ENCODE peak calls at places on chromosome 18, in nine cellular contexts. L is GM23248; O is smooth muscle cell of the brain vasculature; M is activated T-cell treated with anti-CD3 and anti-CD28 coated beads, Interleukin-2, amount 50 U/mL, for 72 hours; K is non-pigmented ciliary epithelial cell; U is activated naive CD8-positive, alpha-beta T cell treated with anti-CD3 and anti-CD28 coated beads, Interleukin-2, amount 50 U/mL, for 16 hours; A is RWPE1; D is heart right ventricle; R is stimulated activated CD4-positive, alpha-beta T cell treated with anti-CD3 and anti-CD28 coated beads, TNF-alpha, amount 100 ng/mL, for 48 hours. G is an unnamed sample.

GRCh38 chr18:69790649-69791048 is 157.0 kb downstream of the CD226 start:
- DNase-seq in L (no peak), O (no peak), M (no peak), K (no peak), U (no peak), A (no peak), D (no peak), R (no peak), G (no peak)

GRCh38 chr18:36461551-36461987 is 164.1 kb downstream of the FHOD3 start:
- DNase-seq in L (peak), O (no peak), M (no peak), K (no peak), U (no peak), A (no peak), D (no peak), R (no peak), G (no peak)

GRCh38 chr18:45879681-45880655 is 54.5 kb downstream of the SIGLEC15 start:
- DNase-seq in L (peak), O (peak), M (peak), K (no peak), U (peak), A (peak), D (peak), R (peak), G (peak)

GRCh38 chr18:3585656-3586509 is 135.9 kb downstream of the TGIF1 start:
- DNase-seq in L (peak), O (no peak), M (peak), K (no peak), U (peak), A (peak), D (peak), R (peak), G (peak)

GRCh38 chr18:42038936-42039335 is 83.9 kb downstream of the PIK3C3 start:
- DNase-seq in L (peak), O (no peak), M (no peak), K (peak), U (no peak), A (peak), D (no peak), R (no peak), G (no peak)

GRCh38 chr18:28903366-28903765 is 726.4 kb upstream of the CDH2 start:
- DNase-seq in L (peak), O (no peak), M (no peak), K (peak), U (no peak), A (no peak), D (no peak), R (no peak), G (no peak)

GRCh38 chr18:74963820-74964446 is 245.0 kb downstream of the PTGR3 start:
- DNase-seq in L (peak), O (no peak), M (peak), K (no peak), U (no peak), A (peak), D (peak), R (no peak), G (no peak)

GRCh38 chr18:76467371-76468190 is 27.5 kb downstream of the ZNF516 start:
- DNase-seq in L (peak), O (no peak), M (no peak), K (no peak), U (no peak), A (no peak), D (no peak), R (no peak), G (no peak)

GRCh38 chr18:55323051-55323994 is 264.7 kb downstream of the TCF4 start:
- DNase-seq in L (peak), O (no peak), M (no peak), K (no peak), U (no peak), A (no peak), D (peak), R (no peak), G (no peak)

GRCh38 chr18:10182009-10182624 is 268.3 kb downstream of the VAPA start:
- DNase-seq in L (no peak), O (no peak), M (no peak), K (no peak), U (no peak), A (no peak), D (no peak), R (no peak), G (no peak)

GRCh38 chr18:8020133-8020846 is 453.2 kb downstream of the PTPRM start:
- DNase-seq in L (no peak), O (no peak), M (no peak), K (no peak), U (no peak), A (no peak), D (no peak), R (no peak), G (no peak)

GRCh38 chr18:37456873-37457272 is 108.7 kb downstream of the CELF4 start:
- DNase-seq in L (no peak), O (no peak), M (no peak), K (no peak), U (no peak), A (no peak), D (no peak), R (no peak), G (no peak)

GRCh38 chr18:463442-464310 is 36.8 kb downstream of the COLEC12 start:
- DNase-seq in L (peak), O (no peak), M (no peak), K (no peak), U (no peak), A (no peak), D (no peak), R (no peak), G (no peak)

GRCh38 chr18:36593001-36593400 is 235.8 kb downstream of the TPGS2 start:
- DNase-seq in L (peak), O (no peak), M (no peak), K (no peak), U (no peak), A (no peak), D (no peak), R (no peak), G (no peak)

GRCh38 chr18:45974088-45974536 is 7.0 kb upstream of the EPG5 start:
- DNase-seq in L (peak), O (peak), M (peak), K (no peak), U (peak), A (peak), D (peak), R (peak), G (peak)

GRCh38 chr18:61882296-61883004 is 10.4 kb downstream of the RNF152 start:
- DNase-seq in L (peak), O (no peak), M (no peak), K (peak), U (no peak), A (no peak), D (no peak), R (no peak), G (no peak)

GRCh38 chr18:63956755-63957154 is 7.7 kb downstream of the HMSD start:
- DNase-seq in L (peak), O (no peak), M (no peak), K (no peak), U (no peak), A (no peak), D (no peak), R (no peak), G (no peak)

GRCh38 chr18:77049938-77050337 is 82.6 kb downstream of the MBP start:
- DNase-seq in L (peak), O (no peak), M (no peak), K (no peak), U (no peak), A (no peak), D (no peak), R (no peak), G (no peak)

GRCh38 chr18:36338420-36338933 is 41.0 kb downstream of the FHOD3 start:
- DNase-seq in L (no peak), O (no peak), M (no peak), K (no peak), U (no peak), A (no peak), D (no peak), R (no peak), G (no peak)

GRCh38 chr18:51340332-51340731 is 142.9 kb upstream of the MEX3C start:
- DNase-seq in L (no peak), O (no peak), M (no peak), K (no peak), U (no peak), A (no peak), D (no peak), R (no peak), G (no peak)

GRCh38 chr18:45628979-45629958 is 14.0 kb downstream of the SLC14A2 start:
- DNase-seq in L (peak), O (no peak), M (no peak), K (no peak), U (no peak), A (peak), D (no peak), R (no peak), G (no peak)

GRCh38 chr18:37471619-37472018 is 94.0 kb downstream of the CELF4 start:
- DNase-seq in L (no peak), O (no peak), M (no peak), K (no peak), U (no peak), A (no peak), D (no peak), R (no peak), G (no peak)

GRCh38 chr18:58659691-58660090 is 11.6 kb upstream of the MALT1 start:
- DNase-seq in L (no peak), O (no peak), M (no peak), K (no peak), U (no peak), A (no peak), D (no peak), R (no peak), G (no peak)

GRCh38 chr18:76216096-76216495 is 278.9 kb downstream of the ZNF516 start:
- DNase-seq in L (no peak), O (no peak), M (no peak), K (no peak), U (no peak), A (no peak), D (no peak), R (no peak), G (no peak)

GRCh38 chr18:6482198-6482977 is 67.7 kb upstream of the L3MBTL4 start:
- DNase-seq in L (peak), O (peak), M (peak), K (no peak), U (no peak), A (peak), D (peak), R (no peak), G (peak)

GRCh38 chr18:68406761-68407160 is 308.1 kb downstream of the TMX3 start:
- DNase-seq in L (peak), O (no peak), M (no peak), K (no peak), U (no peak), A (no peak), D (no peak), R (no peak), G (no peak)

GRCh38 chr18:13051950-13052349 is 60.8 kb downstream of the CEP192 start:
- DNase-seq in L (no peak), O (no peak), M (no peak), K (no peak), U (no peak), A (no peak), D (no peak), R (no peak), G (peak)

GRCh38 chr18:3508576-3509559 is 58.9 kb downstream of the TGIF1 start:
- DNase-seq in L (no peak), O (no peak), M (no peak), K (no peak), U (no peak), A (no peak), D (no peak), R (no peak), G (no peak)

GRCh38 chr18:13471971-13472628 is 253.5 kb downstream of the LDLRAD4 start:
- DNase-seq in L (no peak), O (no peak), M (no peak), K (no peak), U (no peak), A (no peak), D (no peak), R (no peak), G (peak)

GRCh38 chr18:23088343-23088742 is 46.9 kb upstream of the CABLES1 start:
- DNase-seq in L (no peak), O (no peak), M (no peak), K (no peak), U (no peak), A (no peak), D (no peak), R (no peak), G (no peak)

G was measured in B cell.